ENCODE peak calls at places on chromosomes 5 and 9, in four cellular contexts. One of them, this sample, is unnamed.

GRCh38 chr5:147098233-147098790 is 136.5 kb upstream of the STK32A start:
- DNase-seq in HCT116: peak
- DNase-seq in WERI-Rb-1: peak
- DNase-seq in fibroblast of the aortic adventitia: peak
- DNase-seq in this sample: no peak

GRCh38 chr9:131271506-131271931 is 4.8 kb downstream of the FAM78A start:
- DNase-seq in fibroblast of the aortic adventitia: no peak
- DNase-seq in HCT116: no peak
- DNase-seq in WERI-Rb-1: no peak
- DNase-seq in this sample: no peak

GRCh38 chr5:60541980-60542379 is 158.0 kb downstream of the DEPDC1B start:
- DNase-seq in HCT116: no peak
- DNase-seq in WERI-Rb-1: no peak
- DNase-seq in fibroblast of the aortic adventitia: peak
- DNase-seq in this sample: no peak

GRCh38 chr9:122192914-122193525 is 33.3 kb downstream of the MORN5 start:
- DNase-seq in HCT116: no peak
- DNase-seq in fibroblast of the aortic adventitia: no peak
- DNase-seq in WERI-Rb-1: no peak
- DNase-seq in this sample: no peak

GRCh38 chr5:154712518-154713437 is 42.4 kb upstream of the LARP1 start:
- DNase-seq in WERI-Rb-1: no peak
- DNase-seq in fibroblast of the aortic adventitia: no peak
- DNase-seq in HCT116: peak
- DNase-seq in this sample: no peak

GRCh38 chr5:93580387-93581100 is 475 bp downstream of the NR2F1-AS1 start:
- DNase-seq in fibroblast of the aortic adventitia: peak
- DNase-seq in WERI-Rb-1: no peak
- DNase-seq in HCT116: no peak
- DNase-seq in this sample: peak

GRCh38 chr9:113631811-113632665 is 168.5 kb downstream of the RGS3 start:
- DNase-seq in WERI-Rb-1: no peak
- DNase-seq in fibroblast of the aortic adventitia: no peak
- DNase-seq in HCT116: no peak
- DNase-seq in this sample: no peak

GRCh38 chr5:153551537-153552079 is 61.1 kb downstream of the GRIA1 start:
- DNase-seq in fibroblast of the aortic adventitia: peak
- DNase-seq in WERI-Rb-1: no peak
- DNase-seq in HCT116: peak
- DNase-seq in this sample: no peak

GRCh38 chr9:2722715-2723114 is 5.4 kb downstream of the KCNV2 start:
- DNase-seq in fibroblast of the aortic adventitia: peak
- DNase-seq in HCT116: no peak
- DNase-seq in WERI-Rb-1: no peak
- DNase-seq in this sample: no peak

GRCh38 chr9:20606637-20607036 is 15.7 kb downstream of the MLLT3 start:
- DNase-seq in HCT116: no peak
- DNase-seq in WERI-Rb-1: no peak
- DNase-seq in fibroblast of the aortic adventitia: no peak
- DNase-seq in this sample: no peak

GRCh38 chr9:20608582-20608981 is 13.7 kb downstream of the MLLT3 start:
- DNase-seq in WERI-Rb-1: no peak
- DNase-seq in fibroblast of the aortic adventitia: no peak
- DNase-seq in HCT116: no peak
- DNase-seq in this sample: no peak

GRCh38 chr9:20614602-20615216 is 7.6 kb downstream of the MLLT3 start:
- DNase-seq in fibroblast of the aortic adventitia: no peak
- DNase-seq in WERI-Rb-1: no peak
- DNase-seq in HCT116: no peak
- DNase-seq in this sample: no peak

GRCh38 chr9:20616808-20617207 is 5.5 kb downstream of the MLLT3 start:
- DNase-seq in HCT116: no peak
- DNase-seq in WERI-Rb-1: no peak
- DNase-seq in fibroblast of the aortic adventitia: no peak
- DNase-seq in this sample: no peak

DNA sequence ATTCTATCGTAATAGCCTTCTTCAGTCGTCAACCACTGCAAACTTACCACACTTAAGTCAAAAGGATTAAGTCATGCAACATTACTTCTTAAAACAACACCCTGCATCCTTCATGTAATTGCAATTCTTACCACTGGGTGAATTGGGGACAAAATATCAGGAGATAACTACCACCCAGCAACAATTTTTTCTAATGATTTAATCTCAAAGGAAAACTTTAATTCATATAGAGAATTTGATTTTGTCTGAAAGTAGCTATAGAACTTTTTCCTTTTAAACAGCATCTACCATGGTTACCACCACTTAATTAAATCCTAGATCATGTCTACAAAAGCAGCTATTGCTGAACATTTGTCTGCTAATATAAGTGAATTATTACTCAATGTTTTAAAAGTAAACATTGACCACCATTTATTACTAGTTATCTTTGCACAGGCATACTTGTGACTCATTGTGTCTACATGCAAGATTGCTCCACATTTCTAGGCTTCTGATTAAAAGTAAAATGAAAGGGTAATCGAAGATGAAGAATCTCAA is 10.5 kb downstream of the MLLT3 start:
- DNase-seq in fibroblast of the aortic adventitia: peak
- DNase-seq in WERI-Rb-1: no peak
- DNase-seq in HCT116: no peak
- DNase-seq in this sample: no peak
- TF ChIP-seq CTCF in fibroblast of the aortic adventitia: peak
- TF ChIP-seq CTCF in WERI-Rb-1: no peak
- TF ChIP-seq CTCF in HCT116: peak
- TF ChIP-seq CTCF in this sample: peak

GRCh38 chr5:142717582-142718215 is 31.8 kb upstream of the FGF1 start:
- DNase-seq in HCT116: no peak
- DNase-seq in fibroblast of the aortic adventitia: peak
- DNase-seq in WERI-Rb-1: peak
- DNase-seq in this sample: no peak

GRCh38 chr5:142719836-142720330 is 34.0 kb upstream of the FGF1 start:
- DNase-seq in HCT116: no peak
- DNase-seq in fibroblast of the aortic adventitia: no peak
- DNase-seq in WERI-Rb-1: no peak
- DNase-seq in this sample: no peak

GRCh38 chr5:142722896-142723295 is 37.0 kb upstream of the FGF1 start:
- DNase-seq in fibroblast of the aortic adventitia: no peak
- DNase-seq in HCT116: no peak
- DNase-seq in WERI-Rb-1: no peak
- DNase-seq in this sample: no peak

GRCh38 chr5:142722146-142722545 is 36.3 kb upstream of the FGF1 start:
- DNase-seq in fibroblast of the aortic adventitia: peak
- DNase-seq in WERI-Rb-1: no peak
- DNase-seq in HCT116: no peak
- DNase-seq in this sample: no peak

GRCh38 chr5:142720561-142721275 is 34.8 kb upstream of the FGF1 start:
- DNase-seq in HCT116: no peak
- DNase-seq in WERI-Rb-1: no peak
- DNase-seq in fibroblast of the aortic adventitia: no peak
- DNase-seq in this sample: no peak
- TF ChIP-seq CTCF in HCT116: no peak
- TF ChIP-seq CTCF in WERI-Rb-1: no peak
- TF ChIP-seq CTCF in fibroblast of the aortic adventitia: no peak
- TF ChIP-seq CTCF in this sample: no peak

GRCh38 chr5:43008369-43009158 is 31.6 kb downstream of the ANXA2R start:
- DNase-seq in WERI-Rb-1: no peak
- DNase-seq in HCT116: peak
- DNase-seq in fibroblast of the aortic adventitia: peak
- DNase-seq in this sample: peak
- TF ChIP-seq CTCF in WERI-Rb-1: no peak
- TF ChIP-seq CTCF in HCT116: no peak
- TF ChIP-seq CTCF in fibroblast of the aortic adventitia: peak
- TF ChIP-seq CTCF in this sample: no peak

GRCh38 chr5:172059661-172060100 is 53.2 kb upstream of the FBXW11 start:
- DNase-seq in HCT116: no peak
- DNase-seq in WERI-Rb-1: no peak
- DNase-seq in fibroblast of the aortic adventitia: peak
- DNase-seq in this sample: no peak
- TF ChIP-seq CTCF in HCT116: peak
- TF ChIP-seq CTCF in WERI-Rb-1: peak
- TF ChIP-seq CTCF in fibroblast of the aortic adventitia: peak
- TF ChIP-seq CTCF in this sample: peak

GRCh38 chr5:8851101-8851500 is 694.8 kb downstream of the SEMA5A start:
- DNase-seq in WERI-Rb-1: no peak
- DNase-seq in HCT116: no peak
- DNase-seq in fibroblast of the aortic adventitia: no peak
- DNase-seq in this sample: no peak
- TF ChIP-seq CTCF in WERI-Rb-1: peak
- TF ChIP-seq CTCF in HCT116: no peak
- TF ChIP-seq CTCF in fibroblast of the aortic adventitia: no peak
- TF ChIP-seq CTCF in this sample: no peak

GRCh38 chr5:156892223-156892622 is 42.1 kb downstream of the PPP1R2B start:
- DNase-seq in HCT116: no peak
- DNase-seq in WERI-Rb-1: no peak
- DNase-seq in fibroblast of the aortic adventitia: no peak
- DNase-seq in this sample: no peak
- TF ChIP-seq CTCF in HCT116: no peak
- TF ChIP-seq CTCF in WERI-Rb-1: no peak
- TF ChIP-seq CTCF in fibroblast of the aortic adventitia: no peak
- TF ChIP-seq CTCF in this sample: no peak